ENCODE peak calls at places on chromosomes 16 and 17, in four cellular contexts. One of them, this sample, is unnamed. For H3K4me1, the result is how much of the 10 kb centered on the place peaks cover.

GRCh38 chr17:41549596-41550039 is 21.5 kb upstream of the KRT19 start:
- DNase-seq in IMR-90: peak
- DNase-seq in A549: no peak
- DNase-seq in body of pancreas: peak
- DNase-seq in this sample: no peak

GRCh38 chr17:16944334-16945140 is 27.4 kb downstream of the TNFRSF13B start:
- DNase-seq in IMR-90: no peak
- DNase-seq in A549: no peak
- DNase-seq in body of pancreas: no peak
- DNase-seq in this sample: no peak

GRCh38 chr16:81551821-81552304 is 107.3 kb downstream of the CMIP start:
- DNase-seq in IMR-90: peak
- DNase-seq in A549: no peak
- DNase-seq in body of pancreas: peak
- DNase-seq in this sample: no peak

GRCh38 chr17:64386412-64387144 is 4.1 kb downstream of the PECAM1 start:
- DNase-seq in IMR-90: no peak
- DNase-seq in A549: no peak
- DNase-seq in body of pancreas: no peak
- DNase-seq in this sample: no peak

GRCh38 chr16:56970934-56971767 is 9.4 kb downstream of the CETP start:
- DNase-seq in IMR-90: peak
- DNase-seq in A549: no peak
- DNase-seq in body of pancreas: peak
- DNase-seq in this sample: no peak

GRCh38 chr16:69921125-69921524 is 30.0 kb upstream of the CLEC18A start:
- DNase-seq in IMR-90: peak
- DNase-seq in A549: no peak
- DNase-seq in body of pancreas: no peak
- DNase-seq in this sample: no peak

GRCh38 chr17:17349724-17350106 is 46.5 kb downstream of the NT5M start:
- DNase-seq in IMR-90: no peak
- DNase-seq in A549: no peak
- DNase-seq in body of pancreas: no peak
- DNase-seq in this sample: no peak

GRCh38 chr17:48470388-48471034 is 40.5 kb upstream of the SKAP1 start:
- DNase-seq in IMR-90: peak
- DNase-seq in A549: no peak
- DNase-seq in body of pancreas: no peak
- DNase-seq in this sample: no peak

GRCh38 chr17:32627233-32628008 is 140.6 kb downstream of the CDK5R1 start:
- DNase-seq in IMR-90: no peak
- DNase-seq in A549: no peak
- DNase-seq in body of pancreas: peak
- DNase-seq in this sample: no peak

GRCh38 chr16:65312795-65313194 is 190.9 kb upstream of the CDH11 start:
- DNase-seq in IMR-90: peak
- DNase-seq in A549: no peak
- DNase-seq in body of pancreas: no peak
- DNase-seq in this sample: no peak

GRCh38 chr17:28112199-28112995 is 69.9 kb downstream of the NLK start:
- DNase-seq in IMR-90: peak
- DNase-seq in A549: no peak
- DNase-seq in body of pancreas: no peak
- DNase-seq in this sample: no peak

GRCh38 chr16:425082-425718 is at the start of gene RAB11FIP3:
- DNase-seq in IMR-90: peak
- DNase-seq in A549: peak
- DNase-seq in body of pancreas: peak
- DNase-seq in this sample: peak

GRCh38 chr17:79631640-79632431 is 21.0 kb upstream of the RBFOX3 start:
- DNase-seq in IMR-90: no peak
- DNase-seq in A549: no peak
- DNase-seq in body of pancreas: no peak
- DNase-seq in this sample: no peak

GRCh38 chr17:21524211-21524591 is 148.0 kb downstream of the KCNJ12 start:
- DNase-seq in IMR-90: peak
- DNase-seq in A549: no peak
- DNase-seq in body of pancreas: no peak
- DNase-seq in this sample: no peak

GRCh38 chr16:30724641-30725464 is 23.4 kb upstream of the PHKG2 start:
- DNase-seq in IMR-90: no peak
- DNase-seq in A549: no peak
- DNase-seq in body of pancreas: no peak
- DNase-seq in this sample: no peak

GRCh38 chr16:55834044-55834443 is 1.1 kb upstream of the CES1 start:
- DNase-seq in IMR-90: no peak
- DNase-seq in A549: no peak
- DNase-seq in body of pancreas: no peak
- DNase-seq in this sample: no peak

GRCh38 chr17:40315678-40316570 is 6.9 kb downstream of the RARA start:
- DNase-seq in IMR-90: no peak
- DNase-seq in A549: no peak
- DNase-seq in body of pancreas: no peak
- DNase-seq in this sample: peak

GRCh38 chr17:78127240-78127887 is 1.2 kb downstream of the TMC6 start:
- DNase-seq in IMR-90: no peak
- DNase-seq in A549: no peak
- DNase-seq in body of pancreas: peak
- DNase-seq in this sample: peak

DNA sequence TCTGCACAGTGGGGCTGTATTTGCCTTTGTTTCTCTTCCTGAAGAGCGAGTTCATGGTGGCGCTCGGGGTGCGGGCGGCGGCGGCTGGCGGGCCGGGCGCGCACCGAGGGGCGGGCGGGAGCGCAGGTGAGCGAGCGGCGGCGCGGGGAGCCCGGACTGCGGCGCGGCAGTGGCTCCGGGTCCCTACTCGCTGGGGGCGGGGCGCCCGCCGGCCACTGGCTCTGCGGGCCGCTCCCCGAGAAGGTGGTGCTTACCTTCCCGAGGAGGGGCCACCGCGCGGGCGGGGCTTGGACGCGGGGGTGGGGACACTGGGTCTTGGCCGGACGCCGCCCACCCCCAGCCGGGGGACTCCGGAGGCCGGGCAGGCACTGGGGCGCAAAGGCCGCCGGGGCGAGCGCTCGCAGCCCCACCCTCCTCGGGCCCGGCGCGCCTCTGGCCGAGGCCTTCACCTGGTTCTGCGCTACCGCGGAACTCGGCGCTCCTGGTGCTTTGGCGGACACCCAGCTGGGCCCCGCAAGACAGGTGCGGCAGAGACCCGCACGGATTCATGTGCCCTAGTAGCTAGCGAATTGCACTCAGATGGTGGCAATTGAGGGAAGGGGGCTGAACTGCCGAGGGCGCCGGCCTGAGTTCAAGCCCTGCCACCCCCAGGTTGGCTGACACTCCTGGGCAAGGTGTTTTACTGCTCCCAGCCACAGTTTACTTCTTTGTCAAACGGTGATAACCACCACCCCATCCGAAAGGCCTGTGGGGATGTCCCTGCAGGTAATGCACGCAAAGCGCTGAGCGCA is at the start of gene PPL:
- DNase-seq in IMR-90: no peak
- DNase-seq in A549: no peak
- DNase-seq in body of pancreas: peak
- DNase-seq in this sample: peak
- TF ChIP-seq POLR2A in IMR-90: no peak
- TF ChIP-seq POLR2A in A549: peak
- TF ChIP-seq POLR2A in body of pancreas: peak
- TF ChIP-seq POLR2A in this sample: no peak

DNA sequence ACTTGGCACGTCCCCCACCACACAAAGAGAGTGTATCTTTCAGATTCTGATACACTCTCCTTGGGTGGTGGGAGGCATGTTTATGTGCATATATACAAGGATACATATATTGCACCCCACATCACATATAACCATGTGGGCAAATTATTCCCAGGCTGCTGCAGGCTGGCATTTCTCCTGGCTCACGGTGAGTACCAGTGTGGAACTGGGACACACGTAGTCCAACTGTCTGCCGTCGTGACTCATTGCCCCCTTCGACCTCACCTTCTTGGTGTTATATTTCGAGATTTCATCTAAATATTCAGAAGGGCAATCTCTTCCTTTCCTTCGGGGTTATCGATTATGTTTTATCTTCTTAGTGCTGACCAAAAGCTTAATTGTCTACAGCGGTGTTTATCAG is 24.4 kb downstream of the ARHGAP44 start:
- DNase-seq in IMR-90: no peak
- DNase-seq in A549: no peak
- DNase-seq in body of pancreas: no peak
- DNase-seq in this sample: no peak
- H3K4me1 ChIP-seq in IMR-90: under half
- H3K4me1 ChIP-seq in A549: under half
- H3K4me1 ChIP-seq in body of pancreas: under half
- H3K4me1 ChIP-seq in this sample: under half

GRCh38 chr17:7280519-7281073 is 922 bp upstream of the SLC2A4 start:
- DNase-seq in IMR-90: peak
- DNase-seq in A549: peak
- DNase-seq in body of pancreas: peak
- DNase-seq in this sample: peak
- TF ChIP-seq POLR2A in IMR-90: peak
- TF ChIP-seq POLR2A in A549: no peak
- TF ChIP-seq POLR2A in body of pancreas: no peak
- TF ChIP-seq POLR2A in this sample: no peak

GRCh38 chr17:75383842-75384195 is 21.7 kb downstream of the GRB2 start:
- DNase-seq in IMR-90: no peak
- DNase-seq in A549: no peak
- DNase-seq in body of pancreas: no peak
- DNase-seq in this sample: no peak

GRCh38 chr17:75380750-75381149 is 24.7 kb downstream of the GRB2 start:
- DNase-seq in IMR-90: no peak
- DNase-seq in A549: no peak
- DNase-seq in body of pancreas: no peak
- DNase-seq in this sample: no peak

GRCh38 chr17:75384751-75385150 is 20.7 kb downstream of the GRB2 start:
- DNase-seq in IMR-90: no peak
- DNase-seq in A549: no peak
- DNase-seq in body of pancreas: no peak
- DNase-seq in this sample: no peak

GRCh38 chr17:75380315-75380714 is 25.2 kb downstream of the GRB2 start:
- DNase-seq in IMR-90: peak
- DNase-seq in A549: no peak
- DNase-seq in body of pancreas: no peak
- DNase-seq in this sample: no peak
- H3K4me1 ChIP-seq in IMR-90: under half
- H3K4me1 ChIP-seq in A549: under half
- H3K4me1 ChIP-seq in body of pancreas: under half
- H3K4me1 ChIP-seq in this sample: under half

DNA sequence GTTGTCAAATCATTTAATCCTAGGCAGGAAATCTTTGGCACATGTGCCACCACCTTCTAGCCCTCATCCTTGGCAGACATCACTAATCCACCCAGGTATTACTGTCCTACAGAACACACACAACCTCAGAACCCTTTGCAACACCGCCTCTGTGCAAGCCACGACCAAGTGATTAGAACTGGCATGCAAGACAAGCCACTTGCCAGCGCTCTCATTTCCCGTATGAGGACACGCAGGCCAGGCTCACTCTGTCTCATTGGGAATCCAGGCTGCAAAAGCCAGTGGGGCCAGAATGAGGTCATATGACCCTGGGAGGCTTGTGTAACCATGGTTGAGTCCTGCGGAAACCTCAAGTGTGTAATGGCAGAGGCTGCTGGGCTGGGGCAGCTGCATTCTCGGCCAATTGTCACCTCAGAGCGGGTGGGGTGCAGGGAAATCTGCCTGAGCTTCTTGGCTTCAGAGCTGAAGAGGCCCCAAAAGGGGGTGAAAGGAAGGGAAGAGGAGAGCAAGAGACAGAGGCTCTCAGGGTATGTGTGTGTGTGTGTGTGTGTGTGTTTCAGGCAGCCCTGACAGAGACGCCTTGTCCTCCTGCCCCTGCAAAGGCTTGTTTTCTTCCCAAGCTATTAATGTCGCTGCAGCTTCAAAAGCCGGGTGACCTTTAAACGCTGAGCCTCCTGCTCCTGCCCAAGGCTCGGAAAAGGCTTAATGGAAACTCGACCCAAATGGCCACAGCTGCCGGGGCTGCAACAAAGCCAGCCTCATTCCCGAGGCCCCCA is 43.2 kb upstream of the MRPS23 start:
- DNase-seq in IMR-90: peak
- DNase-seq in A549: peak
- DNase-seq in body of pancreas: peak
- DNase-seq in this sample: peak
- TF ChIP-seq POLR2A in IMR-90: no peak
- TF ChIP-seq POLR2A in A549: no peak
- TF ChIP-seq POLR2A in body of pancreas: peak
- TF ChIP-seq POLR2A in this sample: no peak

DNA sequence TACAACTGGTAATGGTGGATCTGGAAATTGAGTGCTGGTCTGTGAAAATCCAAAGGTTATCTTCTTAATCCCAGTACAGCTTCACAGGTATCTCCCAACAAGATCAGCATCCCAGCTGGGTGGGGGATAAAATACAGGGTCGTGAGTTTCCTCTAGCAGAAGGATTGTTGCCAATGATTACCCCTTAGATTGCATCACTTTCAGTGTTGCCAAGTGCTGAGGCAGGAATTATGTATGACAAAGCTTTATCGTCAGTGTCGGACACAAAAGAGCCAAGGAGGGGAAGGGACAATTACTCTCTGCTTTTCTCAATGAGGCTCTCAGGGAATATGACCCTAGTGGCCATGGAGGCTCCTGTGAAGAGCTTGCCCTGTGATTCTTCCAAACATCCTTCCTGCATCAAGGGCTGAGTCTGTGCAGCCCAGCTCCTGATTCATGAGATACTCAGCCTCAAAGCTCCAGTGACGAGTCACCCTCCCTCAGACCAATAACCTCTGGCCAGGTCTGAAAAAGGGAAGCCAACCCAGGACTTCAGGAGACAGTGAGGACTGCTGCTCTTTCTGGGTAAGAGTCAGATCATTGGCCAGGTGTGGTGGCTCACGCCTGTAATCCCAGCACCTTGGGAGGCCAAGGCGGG is 15.0 kb downstream of the OR1F1 start:
- DNase-seq in IMR-90: peak
- DNase-seq in A549: no peak
- DNase-seq in body of pancreas: no peak
- DNase-seq in this sample: no peak
- H3K4me1 ChIP-seq in IMR-90: under half
- H3K4me1 ChIP-seq in A549: under half
- H3K4me1 ChIP-seq in body of pancreas: under half
- H3K4me1 ChIP-seq in this sample: under half

GRCh38 chr17:82295472-82295814 is 21.9 kb upstream of the CSNK1D start:
- DNase-seq in IMR-90: no peak
- DNase-seq in A549: no peak
- DNase-seq in body of pancreas: no peak
- DNase-seq in this sample: no peak

GRCh38 chr17:82298538-82299421 is 18.6 kb downstream of the CD7 start:
- DNase-seq in IMR-90: no peak
- DNase-seq in A549: no peak
- DNase-seq in body of pancreas: no peak
- DNase-seq in this sample: no peak

GRCh38 chr17:82296511-82297279 is 20.7 kb downstream of the CD7 start:
- DNase-seq in IMR-90: no peak
- DNase-seq in A549: no peak
- DNase-seq in body of pancreas: no peak
- DNase-seq in this sample: no peak

GRCh38 chr17:82297804-82298537 is 19.4 kb downstream of the CD7 start:
- DNase-seq in IMR-90: peak
- DNase-seq in A549: peak
- DNase-seq in body of pancreas: peak
- DNase-seq in this sample: peak

GRCh38 chr17:82297280-82297803 is 20.1 kb downstream of the CD7 start:
- DNase-seq in IMR-90: no peak
- DNase-seq in A549: peak
- DNase-seq in body of pancreas: peak
- DNase-seq in this sample: peak
- TF ChIP-seq POLR2A in IMR-90: no peak
- TF ChIP-seq POLR2A in A549: no peak
- TF ChIP-seq POLR2A in body of pancreas: peak
- TF ChIP-seq POLR2A in this sample: no peak